ENCODE peak calls at places on chromosomes 1 and 21, in nine cellular contexts. F, T, S, W, V, U, I, E and M are unnamed samples. For H3K4me1, the result is how much of the 10 kb centered on the place peaks cover.

GRCh38 chr1:24236170-24237045 is 49.3 kb upstream of the IFNLR1 start:
- DNase-seq in T (peak), I (no peak), E (peak), W (no peak), U (no peak), V (no peak), F (no peak), S (no peak), M (no peak)

GRCh38 chr1:12486401-12487005 is 131.5 kb downstream of the DHRS3 start:
- DNase-seq in W (no peak), F (no peak), U (peak), I (peak), E (peak), V (no peak), T (peak), S (peak), M (no peak)

GRCh38 chr1:155321577-155322497 is 1.1 kb downstream of the RUSC1 start:
- DNase-seq in U (peak), S (no peak), V (peak), F (peak), T (no peak), W (no peak), I (no peak), E (no peak), M (no peak)

GRCh38 chr21:44437696-44438431 is 17.4 kb upstream of the LRRC3 start:
- DNase-seq in W (no peak), S (peak), V (no peak), T (no peak), I (no peak), E (no peak), F (no peak), U (no peak), M (peak)

GRCh38 chr1:184604152-184604900 is 150.3 kb downstream of the EDEM3 start:
- DNase-seq in U (no peak), F (no peak), I (no peak), T (no peak), S (no peak), V (no peak), W (no peak), E (no peak), M (no peak)

GRCh38 chr1:92755541-92756351 is 29.2 kb downstream of the EVI5 start:
- DNase-seq in T (peak), S (peak), F (no peak), W (peak), I (no peak), V (no peak), E (no peak), U (no peak), M (no peak)

GRCh38 chr1:116772648-116773045 is 18.4 kb downstream of the CD2 start:
- DNase-seq in T (peak), U (no peak), W (no peak), E (no peak), F (peak), S (no peak), I (no peak), V (no peak), M (no peak)

GRCh38 chr1:12475158-12475934 is 142.7 kb downstream of the DHRS3 start:
- DNase-seq in I (no peak), S (no peak), U (peak), F (no peak), V (peak), T (peak), W (no peak), E (no peak), M (no peak)

GRCh38 chr1:228276361-228276831 is 68.6 kb downstream of the OBSCN start:
- DNase-seq in T (peak), W (no peak), U (no peak), I (peak), F (peak), S (no peak), E (no peak), V (no peak), M (no peak)
- H3K4me3 ChIP-seq in T (peak), W (peak), U (no peak), I (peak), F (peak), S (peak), E (peak), V (peak), M (no peak)

DNA sequence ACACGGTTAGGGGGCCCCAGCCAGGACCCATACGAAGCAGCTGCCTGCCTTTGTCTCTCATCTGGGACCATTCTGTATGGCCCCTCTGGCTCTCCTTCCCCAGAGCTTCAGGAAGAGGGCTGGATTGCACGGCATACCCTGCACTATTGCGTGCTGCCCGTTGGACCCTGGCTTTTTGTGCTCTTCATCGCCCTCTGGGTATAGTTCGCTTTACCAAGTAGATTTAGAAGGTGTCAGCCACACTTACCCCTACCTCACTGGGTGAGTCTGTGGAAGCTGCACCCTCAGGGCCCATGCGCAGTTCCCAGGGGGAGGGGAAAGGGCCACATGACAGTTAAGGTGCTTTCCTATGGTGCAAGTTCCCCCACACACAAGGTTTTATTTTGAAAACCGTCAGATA is 7.2 kb downstream of the NAV1 start:
- DNase-seq in E (peak), I (no peak), S (no peak), U (peak), T (no peak), V (no peak), W (no peak), F (no peak), M (no peak)
- TF ChIP-seq CTCF in E (peak), I (no peak), S (no peak), U (no peak), T (no peak), V (no peak), W (no peak), F (no peak), M (no peak)

DNA sequence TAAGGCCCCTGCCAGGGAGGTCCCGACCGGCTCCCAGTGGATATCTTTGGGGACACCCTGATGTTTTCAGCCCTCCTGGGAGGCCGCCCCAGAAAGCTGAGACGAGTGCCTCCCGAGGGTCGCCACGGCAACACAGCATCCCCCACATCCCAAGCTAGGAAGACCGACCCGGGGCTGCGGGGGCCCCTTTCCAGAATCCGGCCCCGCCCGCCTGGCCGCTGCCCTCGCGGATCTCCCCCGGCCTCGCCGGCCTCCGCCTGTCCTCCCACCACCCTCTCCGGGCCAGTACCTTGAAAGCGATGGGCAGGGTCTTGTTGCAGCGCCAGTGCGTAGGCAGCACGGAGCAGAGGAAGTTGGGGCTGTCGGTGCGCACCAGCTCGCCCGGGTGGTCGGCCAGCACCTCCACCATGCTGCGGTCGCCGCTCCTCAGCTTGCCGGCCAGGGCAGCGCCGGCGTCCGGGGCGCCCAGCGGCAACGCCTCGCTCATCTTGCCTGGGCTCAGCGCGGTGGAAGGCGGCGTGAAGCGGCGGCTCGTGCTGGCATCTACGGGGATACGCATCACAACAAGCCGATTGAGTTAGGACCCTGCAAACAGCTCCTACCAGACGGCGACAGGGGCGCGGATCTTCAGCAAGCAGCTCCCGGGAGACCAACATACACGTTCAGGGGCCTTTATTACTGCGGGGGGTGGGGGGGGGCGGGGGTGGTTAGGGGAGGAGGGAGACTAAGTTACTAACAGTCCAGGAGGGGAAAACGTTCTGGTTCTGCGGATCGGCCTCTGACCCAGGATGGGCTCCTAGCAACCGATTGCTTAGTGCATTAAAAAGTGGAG is 162.3 kb downstream of the RUNX1 start:
- DNase-seq in V (peak), T (no peak), W (no peak), I (no peak), U (peak), E (no peak), F (peak), S (peak), M (peak)
- H3K4me1 ChIP-seq in V (under half), T (under half), W (under half), I (under half), U (under half), E (half or more), F (half or more), S (under half), M (under half)

GRCh38 chr1:218499911-218500310 is 154.8 kb downstream of the TGFB2 start:
- DNase-seq in W (no peak), E (no peak), F (no peak), S (no peak), T (no peak), I (no peak), V (no peak), U (no peak), M (no peak)

GRCh38 chr1:218501073-218501612 is 156.0 kb downstream of the TGFB2 start:
- DNase-seq in I (peak), T (peak), W (no peak), U (no peak), V (no peak), S (no peak), F (no peak), E (no peak), M (no peak)

GRCh38 chr1:218498061-218498938 is 153.2 kb downstream of the TGFB2 start:
- DNase-seq in T (peak), V (no peak), I (no peak), W (no peak), E (no peak), F (peak), U (no peak), S (no peak), M (no peak)

GRCh38 chr1:218496561-218496960 is 151.4 kb downstream of the TGFB2 start:
- DNase-seq in E (peak), V (no peak), F (peak), I (no peak), U (no peak), S (no peak), W (no peak), T (peak), M (no peak)

DNA sequence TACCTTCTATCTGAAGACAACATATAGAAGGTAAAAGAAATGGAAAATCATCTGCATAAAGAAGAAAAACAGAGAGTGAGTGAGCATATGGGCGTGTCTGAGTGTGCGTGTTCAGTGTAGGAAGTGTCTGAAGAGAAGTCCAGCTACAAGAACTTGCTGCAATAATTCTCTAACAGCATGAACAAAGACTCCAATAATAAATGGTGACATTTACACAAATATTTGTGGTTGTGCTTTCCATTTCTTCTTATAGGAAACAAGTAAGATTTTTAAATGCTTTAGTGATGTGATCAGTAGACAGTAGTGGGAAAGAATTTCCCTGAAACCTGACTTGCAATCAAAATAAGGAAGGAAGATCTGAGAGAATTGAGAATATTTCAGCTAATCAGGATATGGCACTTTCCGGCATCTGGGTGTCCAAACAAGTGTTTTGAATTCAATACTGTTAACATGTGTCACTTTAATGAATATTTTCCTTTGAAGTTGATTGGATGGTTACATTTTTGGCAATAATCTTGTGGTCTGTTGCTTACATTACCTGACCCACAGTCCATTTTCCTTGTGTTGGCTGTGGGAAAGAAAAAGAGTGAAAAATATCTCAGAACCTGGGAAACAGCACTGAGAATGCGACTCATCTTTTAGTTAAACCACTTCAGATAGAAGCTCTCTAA is 154.0 kb downstream of the TGFB2 start:
- DNase-seq in F (peak), T (peak), U (no peak), E (no peak), W (no peak), S (no peak), I (no peak), V (no peak), M (no peak)
- H3K4me3 ChIP-seq in F (no peak), T (peak), U (no peak), E (peak), W (peak), S (peak), I (no peak), V (no peak), M (no peak)

GRCh38 chr1:204113900-204114299 is 37.9 kb downstream of the ETNK2 start:
- DNase-seq in U (no peak), S (no peak), W (no peak), F (peak), T (peak), I (no peak), V (no peak), E (no peak), M (no peak)

GRCh38 chr1:204115128-204115527 is 36.7 kb downstream of the ETNK2 start:
- DNase-seq in V (no peak), I (no peak), S (peak), U (no peak), F (no peak), T (no peak), W (no peak), E (no peak), M (no peak)

GRCh38 chr1:204110894-204111633 is 38.1 kb downstream of the SOX13 start:
- DNase-seq in E (no peak), F (no peak), W (no peak), I (no peak), T (no peak), U (no peak), V (no peak), S (peak), M (no peak)

GRCh38 chr1:204114606-204115005 is 37.2 kb downstream of the ETNK2 start:
- DNase-seq in V (no peak), S (peak), T (no peak), E (no peak), U (no peak), F (no peak), I (no peak), W (no peak), M (no peak)

GRCh38 chr1:204112876-204113730 is 38.7 kb downstream of the ETNK2 start:
- DNase-seq in S (peak), F (no peak), I (no peak), T (no peak), V (no peak), U (no peak), W (no peak), E (no peak), M (no peak)
- TF ChIP-seq CTCF in S (no peak), F (no peak), I (no peak), T (no peak), V (no peak), U (no peak), W (no peak), E (peak), M (no peak)